ENCODE peak calls at places on chromosomes 1 and 21, in four cellular contexts. I is amniotic stem cell, U is foreskin fibroblast, X is HT-29. O is an unnamed sample.
A peak's percentile ranks its signal among the peaks of the same experiment; 100 is the strongest.

GRCh38 chr1:23051510-23051909 is 32.2 kb downstream of the KDM1A start:
- DNase-seq in X (no peak), I (no peak), U (no peak), O (no peak)

GRCh38 chr1:243490147-243490546 is 234.3 kb downstream of the SDCCAG8 start:
- DNase-seq in U (no peak), X (no peak), I (no peak), O (no peak)

GRCh38 chr21:42424848-42425602 is 21.3 kb downstream of the UBASH3A start:
- DNase-seq in X (no peak), I (no peak), U (no peak), O (no peak)

GRCh38 chr1:21297975-21298374 is 7.7 kb upstream of the ECE1 start:
- DNase-seq in X (no peak), U (peak; percentile 63), I (no peak), O (no peak)

GRCh38 chr1:82485591-82486369 is 685.0 kb downstream of the ADGRL2 start:
- DNase-seq in I (no peak), X (no peak), U (peak; percentile 69), O (no peak)

GRCh38 chr21:34558960-34559631 is 47.1 kb upstream of the KCNE1 start:
- DNase-seq in I (no peak), U (no peak), X (no peak), O (no peak)

GRCh38 chr1:224650329-224650728 is 34.2 kb downstream of the CNIH3 start:
- DNase-seq in X (no peak), I (no peak), U (no peak), O (no peak)

GRCh38 chr21:39087238-39087975 is 95.8 kb downstream of the PSMG1 start:
- DNase-seq in I (no peak), U (peak; percentile 26), X (no peak), O (peak; percentile 44)

GRCh38 chr21:45366931-45367401 is 38.0 kb upstream of the COL18A1 start:
- DNase-seq in U (peak; percentile 92), X (peak; percentile 19), I (no peak), O (peak; percentile 83)

GRCh38 chr1:45498279-45498678 is 1.6 kb downstream of the CCDC163 start:
- DNase-seq in U (no peak), X (no peak), I (no peak), O (no peak)

GRCh38 chr1:23916209-23917131 is 3.3 kb upstream of the CNR2 start:
- DNase-seq in U (peak; percentile 64), X (peak; percentile 95), I (peak; percentile 4), O (peak; percentile 72)

GRCh38 chr21:44261191-44261631 is 486 bp downstream of the DNMT3L start:
- DNase-seq in X (no peak), I (no peak), U (no peak), O (no peak)

GRCh38 chr1:220221670-220222069 is 50.6 kb downstream of the RAB3GAP2 start:
- DNase-seq in U (no peak), I (no peak), X (no peak), O (no peak)

GRCh38 chr1:160862151-160863061 is at the start of gene CD244:
- DNase-seq in X (no peak), I (no peak), U (no peak), O (no peak)

GRCh38 chr1:10152709-10153284 is 57.6 kb upstream of the KIF1B start:
- DNase-seq in U (peak; percentile 51), X (peak; percentile 16), I (no peak), O (peak; percentile 60)

GRCh38 chr1:197776348-197777082 is 1.2 kb upstream of the DENND1B start:
- DNase-seq in I (no peak), U (peak; percentile 85), X (no peak), O (peak; percentile 67)

GRCh38 chr1:78171736-78172590 is 126.2 kb downstream of the GIPC2 start:
- DNase-seq in U (peak; percentile 74), X (no peak), I (peak; percentile 2), O (peak; percentile 14)

GRCh38 chr1:232744847-232745246 is 60.4 kb upstream of the MAP10 start:
- DNase-seq in U (no peak), X (no peak), I (no peak), O (no peak)

GRCh38 chr1:19712928-19713327 is 48.3 kb downstream of the HTR6 start:
- DNase-seq in X (no peak), U (no peak), I (no peak), O (no peak)

GRCh38 chr1:156852414-156852874 is 6.5 kb downstream of the INSRR start:
- DNase-seq in I (no peak), X (no peak), U (peak; percentile 44), O (no peak)

GRCh38 chr1:198939286-198939685 is 300.4 kb downstream of the PTPRC start:
- DNase-seq in X (no peak), I (no peak), U (no peak), O (no peak)

GRCh38 chr1:244353572-244354091 is 98.1 kb downstream of the ADSS2 start:
- DNase-seq in I (peak; percentile 72), X (peak; percentile 76), U (peak; percentile 99), O (peak; percentile 86)

GRCh38 chr1:38608202-38608864 is 251.2 kb downstream of the RRAGC start:
- DNase-seq in I (no peak), X (peak; percentile 10), U (no peak), O (no peak)

GRCh38 chr1:17736625-17737024 is 18.5 kb upstream of the ACTL8 start:
- DNase-seq in U (no peak), X (no peak), I (no peak), O (no peak)

GRCh38 chr1:3691421-3692204 is 39.3 kb downstream of the TP73 start:
- DNase-seq in X (no peak), I (no peak), U (no peak), O (no peak)

GRCh38 chr1:51453010-51453409 is 66.1 kb downstream of the EPS15 start:
- DNase-seq in I (no peak), U (peak; percentile 23), X (no peak), O (no peak)

GRCh38 chr1:25245809-25246599 is 1.2 kb downstream of the RSRP1 start:
- DNase-seq in I (no peak), X (peak; percentile 70), U (peak; percentile 49), O (peak; percentile 48)

GRCh38 chr1:26787381-26787705 is 407 bp upstream of the PIGV start:
- DNase-seq in X (no peak), U (peak; percentile 64), I (no peak), O (peak; percentile 34)

GRCh38 chr1:199084293-199084692 is 445.5 kb downstream of the PTPRC start:
- DNase-seq in X (no peak), I (no peak), U (peak; percentile 30), O (peak; percentile 52)

GRCh38 chr1:2358651-2359640 is 32.4 kb downstream of the MORN1 start:
- DNase-seq in X (no peak), I (no peak), U (no peak), O (no peak)

GRCh38 chr1:2255420-2256369 is 27.6 kb downstream of the SKI start:
- DNase-seq in X (peak; percentile 56), I (no peak), U (peak; percentile 70), O (no peak)